ENCODE peak calls at places on chromosomes 6 and 20, in ten cellular contexts. One of them, this sample, is unnamed.

GRCh38 chr6:97095466-97095865 is 170.9 kb downstream of the KLHL32 start:
- DNase-seq in ovary: no peak
- DNase-seq in foreskin fibroblast: peak
- DNase-seq in A549: no peak
- DNase-seq in H9: no peak
- DNase-seq in LNCaP clone FGC: no peak
- DNase-seq in fibroblast of pulmonary artery: no peak
- DNase-seq in H1: no peak
- DNase-seq in HFF-Myc: no peak
- DNase-seq in esophagus muscularis mucosa: no peak
- DNase-seq in this sample: no peak

GRCh38 chr6:13273931-13274706 is 54.2 kb downstream of the TBC1D7 start:
- DNase-seq in HFF-Myc: no peak
- DNase-seq in A549: no peak
- DNase-seq in H9: no peak
- DNase-seq in LNCaP clone FGC: no peak
- DNase-seq in fibroblast of pulmonary artery: no peak
- DNase-seq in ovary: no peak
- DNase-seq in foreskin fibroblast: no peak
- DNase-seq in H1: no peak
- DNase-seq in esophagus muscularis mucosa: no peak
- DNase-seq in this sample: no peak

GRCh38 chr20:41177636-41178035 is 40.3 kb downstream of the PLCG1 start:
- DNase-seq in H1: peak
- DNase-seq in LNCaP clone FGC: no peak
- DNase-seq in foreskin fibroblast: peak
- DNase-seq in esophagus muscularis mucosa: peak
- DNase-seq in HFF-Myc: peak
- DNase-seq in H9: peak
- DNase-seq in fibroblast of pulmonary artery: peak
- DNase-seq in A549: peak
- DNase-seq in ovary: peak
- DNase-seq in this sample: peak

GRCh38 chr6:166411721-166412151 is 29.0 kb upstream of the MPC1 start:
- DNase-seq in HFF-Myc: no peak
- DNase-seq in ovary: no peak
- DNase-seq in LNCaP clone FGC: no peak
- DNase-seq in foreskin fibroblast: no peak
- DNase-seq in A549: no peak
- DNase-seq in esophagus muscularis mucosa: no peak
- DNase-seq in H1: no peak
- DNase-seq in H9: no peak
- DNase-seq in fibroblast of pulmonary artery: no peak
- DNase-seq in this sample: no peak

GRCh38 chr20:17966432-17967312 is 1.9 kb downstream of the SNX5 start:
- DNase-seq in foreskin fibroblast: peak
- DNase-seq in A549: peak
- DNase-seq in esophagus muscularis mucosa: no peak
- DNase-seq in H1: no peak
- DNase-seq in H9: no peak
- DNase-seq in ovary: no peak
- DNase-seq in fibroblast of pulmonary artery: peak
- DNase-seq in HFF-Myc: no peak
- DNase-seq in LNCaP clone FGC: no peak
- DNase-seq in this sample: no peak

GRCh38 chr6:29926795-29927427 is 15.4 kb upstream of the HLA-A start:
- DNase-seq in A549: peak
- DNase-seq in H1: peak
- DNase-seq in fibroblast of pulmonary artery: peak
- DNase-seq in LNCaP clone FGC: no peak
- DNase-seq in ovary: peak
- DNase-seq in esophagus muscularis mucosa: peak
- DNase-seq in HFF-Myc: peak
- DNase-seq in H9: peak
- DNase-seq in foreskin fibroblast: peak
- DNase-seq in this sample: no peak

GRCh38 chr6:7062445-7063162 is 45.2 kb upstream of the RREB1 start:
- DNase-seq in HFF-Myc: no peak
- DNase-seq in esophagus muscularis mucosa: no peak
- DNase-seq in LNCaP clone FGC: no peak
- DNase-seq in foreskin fibroblast: no peak
- DNase-seq in ovary: no peak
- DNase-seq in H1: no peak
- DNase-seq in H9: no peak
- DNase-seq in A549: no peak
- DNase-seq in fibroblast of pulmonary artery: no peak
- DNase-seq in this sample: no peak

GRCh38 chr6:170207586-170207985 is 83.3 kb downstream of the DLL1 start:
- DNase-seq in H9: peak
- DNase-seq in A549: no peak
- DNase-seq in HFF-Myc: no peak
- DNase-seq in esophagus muscularis mucosa: peak
- DNase-seq in foreskin fibroblast: no peak
- DNase-seq in ovary: no peak
- DNase-seq in H1: peak
- DNase-seq in fibroblast of pulmonary artery: no peak
- DNase-seq in LNCaP clone FGC: no peak
- DNase-seq in this sample: no peak

GRCh38 chr20:16129411-16129810 is 443.8 kb downstream of the KIF16B start:
- DNase-seq in ovary: no peak
- DNase-seq in foreskin fibroblast: no peak
- DNase-seq in H9: no peak
- DNase-seq in HFF-Myc: no peak
- DNase-seq in LNCaP clone FGC: no peak
- DNase-seq in H1: no peak
- DNase-seq in A549: no peak
- DNase-seq in fibroblast of pulmonary artery: no peak
- DNase-seq in esophagus muscularis mucosa: no peak
- DNase-seq in this sample: no peak

GRCh38 chr20:63585616-63586565 is 11.9 kb upstream of the HELZ2 start:
- DNase-seq in fibroblast of pulmonary artery: no peak
- DNase-seq in HFF-Myc: no peak
- DNase-seq in LNCaP clone FGC: no peak
- DNase-seq in ovary: no peak
- DNase-seq in H1: no peak
- DNase-seq in H9: no peak
- DNase-seq in A549: no peak
- DNase-seq in foreskin fibroblast: no peak
- DNase-seq in esophagus muscularis mucosa: no peak
- DNase-seq in this sample: no peak

GRCh38 chr6:45896783-45897441 is 118.7 kb downstream of the CLIC5 start:
- DNase-seq in H9: no peak
- DNase-seq in H1: no peak
- DNase-seq in LNCaP clone FGC: no peak
- DNase-seq in ovary: no peak
- DNase-seq in HFF-Myc: peak
- DNase-seq in fibroblast of pulmonary artery: peak
- DNase-seq in A549: no peak
- DNase-seq in foreskin fibroblast: peak
- DNase-seq in esophagus muscularis mucosa: peak
- DNase-seq in this sample: peak

GRCh38 chr6:142152731-142153130 is 5.7 kb downstream of the VTA1 start:
- DNase-seq in H9: no peak
- DNase-seq in fibroblast of pulmonary artery: peak
- DNase-seq in ovary: no peak
- DNase-seq in H1: no peak
- DNase-seq in LNCaP clone FGC: no peak
- DNase-seq in A549: no peak
- DNase-seq in foreskin fibroblast: peak
- DNase-seq in HFF-Myc: no peak
- DNase-seq in esophagus muscularis mucosa: no peak
- DNase-seq in this sample: peak

GRCh38 chr20:61968932-61969331 is 96.7 kb downstream of the TAF4 start:
- DNase-seq in A549: no peak
- DNase-seq in foreskin fibroblast: no peak
- DNase-seq in ovary: no peak
- DNase-seq in H9: no peak
- DNase-seq in HFF-Myc: no peak
- DNase-seq in H1: peak
- DNase-seq in fibroblast of pulmonary artery: no peak
- DNase-seq in LNCaP clone FGC: no peak
- DNase-seq in esophagus muscularis mucosa: no peak
- DNase-seq in this sample: no peak

DNA sequence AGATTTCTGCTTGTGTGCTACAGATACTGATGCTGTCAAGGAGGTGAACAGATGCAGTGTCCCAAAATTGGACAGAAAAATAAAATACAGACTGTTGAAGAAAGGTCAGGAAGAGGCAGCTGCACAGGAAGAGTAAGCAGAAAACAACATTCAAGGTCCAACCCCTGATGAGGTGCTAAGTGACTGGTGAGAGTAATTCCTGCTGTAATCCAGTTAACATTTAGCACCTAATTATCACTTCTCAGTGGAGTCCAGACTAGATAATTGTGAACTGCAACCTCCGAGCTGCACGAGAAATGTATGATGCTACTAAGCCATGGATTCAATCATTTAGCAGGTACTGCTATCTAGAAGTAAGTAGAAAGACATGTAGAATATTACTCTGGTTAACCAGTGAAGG is 36.3 kb upstream of the NRSN1 start:
- DNase-seq in ovary: no peak
- DNase-seq in LNCaP clone FGC: no peak
- DNase-seq in H9: no peak
- DNase-seq in foreskin fibroblast: no peak
- DNase-seq in fibroblast of pulmonary artery: no peak
- DNase-seq in H1: no peak
- DNase-seq in A549: no peak
- DNase-seq in esophagus muscularis mucosa: no peak
- DNase-seq in HFF-Myc: no peak
- DNase-seq in this sample: no peak
- TF ChIP-seq CTCF in ovary: no peak
- TF ChIP-seq CTCF in LNCaP clone FGC: no peak
- TF ChIP-seq CTCF in H9: no peak
- TF ChIP-seq CTCF in foreskin fibroblast: no peak
- TF ChIP-seq CTCF in fibroblast of pulmonary artery: no peak
- TF ChIP-seq CTCF in H1: no peak
- TF ChIP-seq CTCF in A549: no peak
- TF ChIP-seq CTCF in esophagus muscularis mucosa: no peak
- TF ChIP-seq CTCF in HFF-Myc: no peak
- TF ChIP-seq CTCF in this sample: no peak

GRCh38 chr6:53154794-53155193 is 6.2 kb upstream of the GCM1 start:
- DNase-seq in H1: no peak
- DNase-seq in A549: no peak
- DNase-seq in LNCaP clone FGC: no peak
- DNase-seq in H9: no peak
- DNase-seq in ovary: no peak
- DNase-seq in HFF-Myc: no peak
- DNase-seq in esophagus muscularis mucosa: no peak
- DNase-seq in fibroblast of pulmonary artery: no peak
- DNase-seq in foreskin fibroblast: no peak
- DNase-seq in this sample: no peak

GRCh38 chr6:53154071-53154470 is 5.4 kb upstream of the GCM1 start:
- DNase-seq in A549: no peak
- DNase-seq in esophagus muscularis mucosa: no peak
- DNase-seq in LNCaP clone FGC: no peak
- DNase-seq in HFF-Myc: no peak
- DNase-seq in ovary: no peak
- DNase-seq in H9: no peak
- DNase-seq in foreskin fibroblast: no peak
- DNase-seq in fibroblast of pulmonary artery: no peak
- DNase-seq in H1: no peak
- DNase-seq in this sample: no peak

GRCh38 chr6:53161481-53162009 is 12.9 kb upstream of the GCM1 start:
- DNase-seq in foreskin fibroblast: peak
- DNase-seq in LNCaP clone FGC: no peak
- DNase-seq in HFF-Myc: no peak
- DNase-seq in fibroblast of pulmonary artery: no peak
- DNase-seq in A549: no peak
- DNase-seq in esophagus muscularis mucosa: no peak
- DNase-seq in H9: no peak
- DNase-seq in ovary: no peak
- DNase-seq in H1: no peak
- DNase-seq in this sample: no peak

GRCh38 chr6:53165333-53165732 is 16.7 kb upstream of the GCM1 start:
- DNase-seq in foreskin fibroblast: no peak
- DNase-seq in A549: no peak
- DNase-seq in H9: no peak
- DNase-seq in H1: no peak
- DNase-seq in HFF-Myc: no peak
- DNase-seq in ovary: no peak
- DNase-seq in fibroblast of pulmonary artery: no peak
- DNase-seq in esophagus muscularis mucosa: no peak
- DNase-seq in LNCaP clone FGC: no peak
- DNase-seq in this sample: no peak

GRCh38 chr6:53159558-53159957 is 10.9 kb upstream of the GCM1 start:
- DNase-seq in ovary: no peak
- DNase-seq in LNCaP clone FGC: no peak
- DNase-seq in H1: no peak
- DNase-seq in H9: no peak
- DNase-seq in fibroblast of pulmonary artery: no peak
- DNase-seq in foreskin fibroblast: peak
- DNase-seq in A549: peak
- DNase-seq in HFF-Myc: no peak
- DNase-seq in esophagus muscularis mucosa: no peak
- DNase-seq in this sample: no peak
- TF ChIP-seq CTCF in ovary: no peak
- TF ChIP-seq CTCF in LNCaP clone FGC: no peak
- TF ChIP-seq CTCF in H1: peak
- TF ChIP-seq CTCF in H9: no peak
- TF ChIP-seq CTCF in fibroblast of pulmonary artery: no peak
- TF ChIP-seq CTCF in foreskin fibroblast: no peak
- TF ChIP-seq CTCF in A549: no peak
- TF ChIP-seq CTCF in HFF-Myc: peak
- TF ChIP-seq CTCF in esophagus muscularis mucosa: no peak
- TF ChIP-seq CTCF in this sample: no peak

DNA sequence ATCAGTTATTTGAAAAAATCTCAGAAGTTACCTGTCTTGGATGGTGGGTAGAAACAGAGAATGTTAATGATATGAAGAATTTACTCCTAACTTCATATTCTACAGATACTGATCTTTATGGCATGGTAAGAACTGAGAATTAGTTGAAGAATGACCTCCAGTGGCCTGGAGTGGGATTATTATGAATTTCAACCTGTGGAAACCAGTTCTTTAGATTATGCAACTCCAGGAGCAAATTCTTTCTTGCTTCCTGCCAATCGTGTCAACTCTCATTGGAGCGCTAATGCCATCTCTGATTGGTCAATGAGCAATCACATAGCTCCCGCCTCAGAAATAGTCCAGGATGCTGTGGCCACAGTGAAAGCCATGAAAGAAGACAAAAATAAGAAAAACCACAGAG is 40.6 kb downstream of the LYRM2 start:
- DNase-seq in foreskin fibroblast: peak
- DNase-seq in A549: peak
- DNase-seq in HFF-Myc: peak
- DNase-seq in H1: no peak
- DNase-seq in ovary: no peak
- DNase-seq in fibroblast of pulmonary artery: peak
- DNase-seq in H9: no peak
- DNase-seq in LNCaP clone FGC: peak
- DNase-seq in esophagus muscularis mucosa: no peak
- DNase-seq in this sample: no peak
- TF ChIP-seq CTCF in foreskin fibroblast: no peak
- TF ChIP-seq CTCF in A549: no peak
- TF ChIP-seq CTCF in HFF-Myc: peak
- TF ChIP-seq CTCF in H1: no peak
- TF ChIP-seq CTCF in ovary: no peak
- TF ChIP-seq CTCF in fibroblast of pulmonary artery: peak
- TF ChIP-seq CTCF in H9: peak
- TF ChIP-seq CTCF in LNCaP clone FGC: peak
- TF ChIP-seq CTCF in esophagus muscularis mucosa: no peak
- TF ChIP-seq CTCF in this sample: no peak

GRCh38 chr6:26204332-26205160 is 117.3 kb downstream of the HFE start:
- DNase-seq in fibroblast of pulmonary artery: peak
- DNase-seq in H9: peak
- DNase-seq in foreskin fibroblast: peak
- DNase-seq in ovary: peak
- DNase-seq in esophagus muscularis mucosa: peak
- DNase-seq in A549: peak
- DNase-seq in LNCaP clone FGC: peak
- DNase-seq in HFF-Myc: peak
- DNase-seq in H1: peak
- DNase-seq in this sample: peak
- TF ChIP-seq CTCF in fibroblast of pulmonary artery: peak
- TF ChIP-seq CTCF in H9: no peak
- TF ChIP-seq CTCF in foreskin fibroblast: no peak
- TF ChIP-seq CTCF in ovary: no peak
- TF ChIP-seq CTCF in esophagus muscularis mucosa: no peak
- TF ChIP-seq CTCF in A549: no peak
- TF ChIP-seq CTCF in LNCaP clone FGC: peak
- TF ChIP-seq CTCF in HFF-Myc: peak
- TF ChIP-seq CTCF in H1: peak
- TF ChIP-seq CTCF in this sample: peak

This sample was measured in AG09319.